ENCODE peak calls at places on chromosome 10, in six cellular contexts. One of them, this sample, is unnamed.

GRCh38 chr10:44932338-44933116 is 21.4 kb downstream of the TMEM72 start:
- DNase-seq in A673: peak; percentile 79
- DNase-seq in breast epithelium: peak; percentile 84
- DNase-seq in AG09309: no peak
- DNase-seq in spleen: peak; percentile 97
- DNase-seq in esophagus squamous epithelium: peak; percentile 43
- DNase-seq in this sample: peak; percentile 95

GRCh38 chr10:31700222-31700621 is 228.4 kb downstream of the ARHGAP12 start:
- DNase-seq in A673: no peak
- DNase-seq in breast epithelium: no peak
- DNase-seq in AG09309: no peak
- DNase-seq in spleen: no peak
- DNase-seq in esophagus squamous epithelium: no peak
- DNase-seq in this sample: peak; percentile 77

GRCh38 chr10:15209827-15210509 is 41.5 kb upstream of the NMT2 start:
- DNase-seq in A673: peak; percentile 82
- DNase-seq in breast epithelium: peak; percentile 70
- DNase-seq in AG09309: no peak
- DNase-seq in spleen: peak; percentile 90
- DNase-seq in esophagus squamous epithelium: peak; percentile 24
- DNase-seq in this sample: peak; percentile 90

GRCh38 chr10:65194131-65194530 is 1672.9 kb downstream of the REEP3 start:
- DNase-seq in A673: no peak
- DNase-seq in breast epithelium: no peak
- DNase-seq in AG09309: no peak
- DNase-seq in spleen: no peak
- DNase-seq in esophagus squamous epithelium: no peak
- DNase-seq in this sample: peak; percentile 84

GRCh38 chr10:132482090-132482489 is 55.5 kb upstream of the INPP5A start:
- DNase-seq in A673: peak; percentile 60
- DNase-seq in breast epithelium: peak; percentile 24
- DNase-seq in AG09309: peak; percentile 53
- DNase-seq in spleen: peak; percentile 13
- DNase-seq in esophagus squamous epithelium: no peak
- DNase-seq in this sample: no peak

GRCh38 chr10:116766241-116767198 is 24.2 kb upstream of the HSPA12A start:
- DNase-seq in A673: no peak
- DNase-seq in breast epithelium: no peak
- DNase-seq in AG09309: no peak
- DNase-seq in spleen: peak; percentile 54
- DNase-seq in esophagus squamous epithelium: no peak
- DNase-seq in this sample: no peak

GRCh38 chr10:68955414-68955785 is 570 bp upstream of the DDX21 start:
- DNase-seq in A673: no peak
- DNase-seq in breast epithelium: no peak
- DNase-seq in AG09309: no peak
- DNase-seq in spleen: no peak
- DNase-seq in esophagus squamous epithelium: no peak
- DNase-seq in this sample: no peak

GRCh38 chr10:123807444-123808035 is 84.1 kb downstream of the CPXM2 start:
- DNase-seq in A673: no peak
- DNase-seq in breast epithelium: no peak
- DNase-seq in AG09309: no peak
- DNase-seq in spleen: no peak
- DNase-seq in esophagus squamous epithelium: no peak
- DNase-seq in this sample: peak; percentile 17

GRCh38 chr10:133516072-133516471 is 11.1 kb upstream of the CYP2E1 start:
- DNase-seq in A673: no peak
- DNase-seq in breast epithelium: no peak
- DNase-seq in AG09309: no peak
- DNase-seq in spleen: no peak
- DNase-seq in esophagus squamous epithelium: no peak
- DNase-seq in this sample: no peak

GRCh38 chr10:52111151-52111891 is 202.8 kb upstream of the DKK1 start:
- DNase-seq in A673: no peak
- DNase-seq in breast epithelium: no peak
- DNase-seq in AG09309: no peak
- DNase-seq in spleen: no peak
- DNase-seq in esophagus squamous epithelium: no peak
- DNase-seq in this sample: no peak

GRCh38 chr10:59852671-59853070 is 53.7 kb downstream of the CCDC6 start:
- DNase-seq in A673: peak; percentile 14
- DNase-seq in breast epithelium: no peak
- DNase-seq in AG09309: no peak
- DNase-seq in spleen: no peak
- DNase-seq in esophagus squamous epithelium: no peak
- DNase-seq in this sample: no peak

GRCh38 chr10:79050896-79051555 is 17.7 kb upstream of the ZMIZ1 start:
- DNase-seq in A673: no peak
- DNase-seq in breast epithelium: peak; percentile 27
- DNase-seq in AG09309: no peak
- DNase-seq in spleen: peak; percentile 30
- DNase-seq in esophagus squamous epithelium: no peak
- DNase-seq in this sample: no peak

GRCh38 chr10:3136336-3136735 is 36.2 kb downstream of the PITRM1 start:
- DNase-seq in A673: no peak
- DNase-seq in breast epithelium: no peak
- DNase-seq in AG09309: no peak
- DNase-seq in spleen: peak; percentile 48
- DNase-seq in esophagus squamous epithelium: no peak
- DNase-seq in this sample: no peak

GRCh38 chr10:70174058-70174741 is 3.9 kb upstream of the SAR1A start:
- DNase-seq in A673: peak; percentile 22
- DNase-seq in breast epithelium: no peak
- DNase-seq in AG09309: no peak
- DNase-seq in spleen: no peak
- DNase-seq in esophagus squamous epithelium: no peak
- DNase-seq in this sample: no peak

GRCh38 chr10:22630229-22631174 is 83.9 kb downstream of the PIP4K2A start:
- DNase-seq in A673: peak; percentile 65
- DNase-seq in breast epithelium: no peak
- DNase-seq in AG09309: no peak
- DNase-seq in spleen: no peak
- DNase-seq in esophagus squamous epithelium: no peak
- DNase-seq in this sample: no peak

GRCh38 chr10:114801411-114801813 is 20.2 kb upstream of the FHIP2A start:
- DNase-seq in A673: no peak
- DNase-seq in breast epithelium: no peak
- DNase-seq in AG09309: no peak
- DNase-seq in spleen: no peak
- DNase-seq in esophagus squamous epithelium: no peak
- DNase-seq in this sample: no peak

GRCh38 chr10:110209399-110209925 is 2.1 kb downstream of the MXI1 start:
- DNase-seq in A673: peak; percentile 77
- DNase-seq in breast epithelium: peak; percentile 79
- DNase-seq in AG09309: peak; percentile 43
- DNase-seq in spleen: peak; percentile 86
- DNase-seq in esophagus squamous epithelium: no peak
- DNase-seq in this sample: no peak

GRCh38 chr10:102673961-102674511 is 29.8 kb downstream of the TRIM8 start:
- DNase-seq in A673: peak; percentile 36
- DNase-seq in breast epithelium: no peak
- DNase-seq in AG09309: no peak
- DNase-seq in spleen: peak; percentile 86
- DNase-seq in esophagus squamous epithelium: no peak
- DNase-seq in this sample: no peak

GRCh38 chr10:102674566-102674965 is 30.3 kb downstream of the TRIM8 start:
- DNase-seq in A673: no peak
- DNase-seq in breast epithelium: no peak
- DNase-seq in AG09309: no peak
- DNase-seq in spleen: no peak
- DNase-seq in esophagus squamous epithelium: no peak
- DNase-seq in this sample: no peak

GRCh38 chr10:102672822-102673200 is 28.5 kb downstream of the TRIM8 start:
- DNase-seq in A673: no peak
- DNase-seq in breast epithelium: no peak
- DNase-seq in AG09309: no peak
- DNase-seq in spleen: no peak
- DNase-seq in esophagus squamous epithelium: no peak
- DNase-seq in this sample: no peak

GRCh38 chr10:102675151-102675886 is 31.0 kb downstream of the TRIM8 start:
- DNase-seq in A673: no peak
- DNase-seq in breast epithelium: no peak
- DNase-seq in AG09309: no peak
- DNase-seq in spleen: no peak
- DNase-seq in esophagus squamous epithelium: no peak
- DNase-seq in this sample: no peak

GRCh38 chr10:102673235-102673634 is 29.0 kb downstream of the TRIM8 start:
- DNase-seq in A673: no peak
- DNase-seq in breast epithelium: no peak
- DNase-seq in AG09309: no peak
- DNase-seq in spleen: no peak
- DNase-seq in esophagus squamous epithelium: no peak
- DNase-seq in this sample: no peak
- TF ChIP-seq CTCF in A673: no peak
- TF ChIP-seq CTCF in breast epithelium: no peak
- TF ChIP-seq CTCF in AG09309: no peak
- TF ChIP-seq CTCF in spleen: no peak
- TF ChIP-seq CTCF in esophagus squamous epithelium: no peak
- TF ChIP-seq CTCF in this sample: no peak

GRCh38 chr10:89465196-89465595 is 50.8 kb downstream of the IFIT5 start:
- DNase-seq in A673: no peak
- DNase-seq in breast epithelium: no peak
- DNase-seq in AG09309: no peak
- DNase-seq in spleen: no peak
- DNase-seq in esophagus squamous epithelium: no peak
- DNase-seq in this sample: no peak

GRCh38 chr10:89469517-89469916 is 55.1 kb downstream of the IFIT5 start:
- DNase-seq in A673: peak; percentile 44
- DNase-seq in breast epithelium: no peak
- DNase-seq in AG09309: no peak
- DNase-seq in spleen: no peak
- DNase-seq in esophagus squamous epithelium: no peak
- DNase-seq in this sample: no peak

GRCh38 chr10:89468625-89469024 is 54.3 kb downstream of the IFIT5 start:
- DNase-seq in A673: no peak
- DNase-seq in breast epithelium: no peak
- DNase-seq in AG09309: no peak
- DNase-seq in spleen: no peak
- DNase-seq in esophagus squamous epithelium: no peak
- DNase-seq in this sample: no peak

GRCh38 chr10:89463846-89464537 is 49.6 kb downstream of the IFIT5 start:
- DNase-seq in A673: no peak
- DNase-seq in breast epithelium: no peak
- DNase-seq in AG09309: no peak
- DNase-seq in spleen: no peak
- DNase-seq in esophagus squamous epithelium: no peak
- DNase-seq in this sample: no peak

DNA sequence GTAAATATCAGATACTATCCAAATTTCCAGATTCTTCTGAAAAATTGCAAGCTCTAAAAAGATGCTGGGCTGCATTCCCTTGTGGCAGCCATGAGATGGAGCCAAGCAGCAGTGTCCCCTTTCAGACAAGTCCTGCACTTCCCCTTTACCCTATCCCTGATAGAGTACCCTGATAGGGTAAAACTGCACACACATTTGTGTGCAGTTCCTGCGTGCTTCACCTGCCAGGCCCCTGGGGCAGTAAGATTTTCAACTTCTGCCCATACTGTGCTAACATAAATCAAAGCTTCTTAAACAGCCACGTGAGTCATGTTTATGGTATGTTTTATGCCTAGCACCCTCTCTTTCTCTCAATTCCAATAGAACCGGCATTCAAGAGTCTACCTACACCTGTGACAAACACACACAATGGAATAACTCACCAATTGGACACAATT is 52.2 kb downstream of the IFIT5 start:
- DNase-seq in A673: peak; percentile 64
- DNase-seq in breast epithelium: no peak
- DNase-seq in AG09309: no peak
- DNase-seq in spleen: no peak
- DNase-seq in esophagus squamous epithelium: no peak
- DNase-seq in this sample: no peak
- TF ChIP-seq CTCF in A673: peak; percentile 66
- TF ChIP-seq CTCF in breast epithelium: peak; percentile 16
- TF ChIP-seq CTCF in AG09309: peak; percentile 67
- TF ChIP-seq CTCF in spleen: no peak
- TF ChIP-seq CTCF in esophagus squamous epithelium: peak; percentile 25
- TF ChIP-seq CTCF in this sample: peak; percentile 78

GRCh38 chr10:127887497-127888415 is 5.0 kb downstream of the CLRN3 start:
- DNase-seq in A673: no peak
- DNase-seq in breast epithelium: no peak
- DNase-seq in AG09309: no peak
- DNase-seq in spleen: no peak
- DNase-seq in esophagus squamous epithelium: no peak
- DNase-seq in this sample: peak; percentile 73

GRCh38 chr10:127886371-127887051 is 6.2 kb downstream of the CLRN3 start:
- DNase-seq in A673: no peak
- DNase-seq in breast epithelium: no peak
- DNase-seq in AG09309: no peak
- DNase-seq in spleen: no peak
- DNase-seq in esophagus squamous epithelium: no peak
- DNase-seq in this sample: peak; percentile 80

GRCh38 chr10:127890935-127891334 is 1.8 kb downstream of the CLRN3 start:
- DNase-seq in A673: no peak
- DNase-seq in breast epithelium: no peak
- DNase-seq in AG09309: no peak
- DNase-seq in spleen: no peak
- DNase-seq in esophagus squamous epithelium: no peak
- DNase-seq in this sample: peak; percentile 57

GRCh38 chr10:127889605-127890195 is 3.0 kb downstream of the CLRN3 start:
- DNase-seq in A673: peak; percentile 19
- DNase-seq in breast epithelium: no peak
- DNase-seq in AG09309: no peak
- DNase-seq in spleen: no peak
- DNase-seq in esophagus squamous epithelium: no peak
- DNase-seq in this sample: peak; percentile 62

GRCh38 chr10:127888526-127889312 is 4.0 kb downstream of the CLRN3 start:
- DNase-seq in A673: no peak
- DNase-seq in breast epithelium: no peak
- DNase-seq in AG09309: no peak
- DNase-seq in spleen: no peak
- DNase-seq in esophagus squamous epithelium: no peak
- DNase-seq in this sample: peak; percentile 36
- TF ChIP-seq CTCF in A673: no peak
- TF ChIP-seq CTCF in breast epithelium: no peak
- TF ChIP-seq CTCF in AG09309: no peak
- TF ChIP-seq CTCF in spleen: no peak
- TF ChIP-seq CTCF in esophagus squamous epithelium: no peak
- TF ChIP-seq CTCF in this sample: no peak

GRCh38 chr10:103661951-103662405 is 168.5 kb downstream of the NEURL1 start:
- DNase-seq in A673: no peak
- DNase-seq in breast epithelium: no peak
- DNase-seq in AG09309: no peak
- DNase-seq in spleen: no peak
- DNase-seq in esophagus squamous epithelium: no peak
- DNase-seq in this sample: no peak

GRCh38 chr10:103661198-103661950 is 167.9 kb downstream of the NEURL1 start:
- DNase-seq in A673: peak; percentile 91
- DNase-seq in breast epithelium: peak; percentile 73
- DNase-seq in AG09309: peak; percentile 85
- DNase-seq in spleen: peak; percentile 87
- DNase-seq in esophagus squamous epithelium: no peak
- DNase-seq in this sample: peak; percentile 90

GRCh38 chr10:103666109-103666508 is 172.6 kb downstream of the NEURL1 start:
- DNase-seq in A673: peak; percentile 54
- DNase-seq in breast epithelium: no peak
- DNase-seq in AG09309: no peak
- DNase-seq in spleen: no peak
- DNase-seq in esophagus squamous epithelium: no peak
- DNase-seq in this sample: no peak

GRCh38 chr10:103665439-103665838 is 171.9 kb downstream of the NEURL1 start:
- DNase-seq in A673: no peak
- DNase-seq in breast epithelium: no peak
- DNase-seq in AG09309: no peak
- DNase-seq in spleen: no peak
- DNase-seq in esophagus squamous epithelium: no peak
- DNase-seq in this sample: no peak

GRCh38 chr10:103663802-103664201 is 170.3 kb downstream of the NEURL1 start:
- DNase-seq in A673: peak; percentile 73
- DNase-seq in breast epithelium: no peak
- DNase-seq in AG09309: no peak
- DNase-seq in spleen: no peak
- DNase-seq in esophagus squamous epithelium: no peak
- DNase-seq in this sample: peak; percentile 87
- TF ChIP-seq CTCF in A673: no peak
- TF ChIP-seq CTCF in breast epithelium: no peak
- TF ChIP-seq CTCF in AG09309: no peak
- TF ChIP-seq CTCF in spleen: no peak
- TF ChIP-seq CTCF in esophagus squamous epithelium: no peak
- TF ChIP-seq CTCF in this sample: no peak